ENCODE peak calls at places on chromosomes 1 and 21, in four cellular contexts. Z is fibroblast of lung, F is HCT116, K is K562. T is an unnamed sample. For H3K36me3, the result is how much of the 10 kb centered on the place peaks cover.

GRCh38 chr21:42640486-42640885 is 12.9 kb upstream of the PDE9A start:
- DNase-seq in Z (no peak), F (no peak), K (no peak), T (no peak)

GRCh38 chr1:226034482-226034881 is 28.0 kb upstream of the H3-3A start:
- DNase-seq in Z (peak), F (no peak), K (peak), T (no peak)

GRCh38 chr1:218201004-218201403 is 84.1 kb upstream of the RRP15 start:
- DNase-seq in Z (peak), F (no peak), K (no peak), T (no peak)

GRCh38 chr1:164699815-164700491 is 141.0 kb downstream of the PBX1 start:
- DNase-seq in Z (peak), F (no peak), K (no peak), T (peak)

GRCh38 chr1:76501136-76501535 is 366.1 kb upstream of the ST6GALNAC5 start:
- DNase-seq in Z (no peak), F (no peak), K (no peak), T (peak)

GRCh38 chr1:205664399-205665108 is 15.8 kb downstream of the SLC45A3 start:
- DNase-seq in Z (no peak), F (peak), K (no peak), T (no peak)

GRCh38 chr1:165431079-165431478 is 13.8 kb downstream of the RXRG start:
- DNase-seq in Z (no peak), F (no peak), K (no peak), T (no peak)

GRCh38 chr1:55378582-55378981 is 163.4 kb upstream of the USP24 start:
- DNase-seq in Z (peak), F (peak), K (peak), T (peak)

GRCh38 chr1:165228676-165229075 is 127.8 kb downstream of the LMX1A start:
- DNase-seq in Z (no peak), F (no peak), K (peak), T (peak)

GRCh38 chr1:52907068-52907811 is 14.3 kb downstream of the ECHDC2 start:
- DNase-seq in Z (no peak), F (no peak), K (peak), T (no peak)

GRCh38 chr1:22729400-22729773 is 18.7 kb downstream of the EPHB2 start:
- DNase-seq in Z (no peak), F (no peak), K (no peak), T (no peak)

GRCh38 chr1:22728751-22729399 is 18.2 kb downstream of the EPHB2 start:
- DNase-seq in Z (peak), F (no peak), K (no peak), T (no peak)

GRCh38 chr1:22731924-22732522 is 21.4 kb downstream of the EPHB2 start:
- DNase-seq in Z (peak), F (no peak), K (peak), T (no peak)

GRCh38 chr1:22729921-22730320 is 19.3 kb downstream of the EPHB2 start:
- DNase-seq in Z (no peak), F (no peak), K (no peak), T (no peak)

DNA sequence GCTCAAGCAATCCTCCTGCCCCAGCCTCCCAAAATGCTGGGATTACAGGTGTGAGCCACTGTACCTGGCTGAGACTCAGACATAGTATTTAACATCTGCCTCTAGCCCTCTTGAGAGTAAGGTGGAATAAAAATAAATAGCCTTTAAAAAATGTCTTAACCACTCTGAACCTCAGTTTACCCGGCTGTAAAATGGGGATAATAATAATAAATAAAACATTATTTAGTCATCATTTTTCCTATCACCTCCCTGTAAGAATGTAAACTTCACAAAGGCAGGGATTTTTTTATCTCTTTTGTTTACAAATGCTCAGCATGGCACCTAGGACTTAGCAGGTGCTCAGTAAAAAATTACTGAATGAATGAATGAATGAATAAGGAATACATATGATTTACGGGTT is 17.2 kb downstream of the EPHB2 start:
- DNase-seq in Z (no peak), F (no peak), K (no peak), T (no peak)
- H3K36me3 ChIP-seq in Z (under half), F (under half), K (under half), T (under half)

DNA sequence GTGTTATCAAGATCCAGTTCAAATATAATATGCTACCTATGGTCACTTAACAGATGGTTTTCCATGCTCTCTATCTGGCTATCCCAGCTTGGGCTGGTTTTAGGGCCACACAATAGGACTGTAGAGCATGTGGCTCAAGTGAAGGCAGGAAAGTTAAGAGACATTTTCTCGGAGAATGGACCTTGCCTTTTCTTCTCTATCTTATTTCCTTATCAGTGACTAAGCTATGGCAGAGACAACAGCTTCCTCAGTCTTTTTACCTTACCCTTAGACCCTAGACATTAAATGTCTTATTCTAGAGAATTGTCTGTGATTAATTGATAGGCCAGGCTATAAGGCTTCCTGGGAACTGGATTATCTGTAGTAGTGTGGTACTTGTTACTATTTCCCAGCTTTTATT is 28.1 kb downstream of the CD101 start:
- DNase-seq in Z (no peak), F (no peak), K (no peak), T (no peak)
- TF ChIP-seq EZH2 in Z (no peak), F (no peak), K (no peak), T (no peak)

GRCh38 chr1:35706846-35707245 is 11.8 kb downstream of the C1orf216 start:
- DNase-seq in Z (no peak), F (no peak), K (peak), T (no peak)

GRCh38 chr1:35707253-35708178 is 11.2 kb downstream of the C1orf216 start:
- DNase-seq in Z (no peak), F (no peak), K (peak), T (peak)

GRCh38 chr1:35708179-35708891 is 10.3 kb downstream of the C1orf216 start:
- DNase-seq in Z (no peak), F (no peak), K (peak), T (peak)

DNA sequence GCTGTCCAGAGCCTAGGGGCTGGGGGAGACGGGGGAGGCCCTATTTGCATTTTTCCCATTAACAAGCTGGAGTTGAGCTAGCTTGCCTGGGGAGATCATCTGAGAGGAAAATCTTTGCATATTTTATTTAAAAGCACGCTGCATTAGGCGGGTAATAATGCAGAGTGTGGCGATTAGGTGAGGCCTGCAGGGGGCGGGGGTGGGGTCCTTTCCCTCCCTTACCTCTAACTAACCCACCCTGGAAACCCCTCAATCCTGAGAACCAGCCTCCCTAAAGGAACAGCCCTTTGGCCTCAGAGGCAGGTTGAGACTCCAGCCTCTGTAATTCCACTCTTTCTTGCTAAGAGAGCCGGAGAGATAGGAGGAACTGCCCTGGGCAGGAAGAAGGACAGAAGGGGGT is 16.1 kb downstream of the C1orf216 start:
- DNase-seq in Z (no peak), F (no peak), K (no peak), T (no peak)
- TF ChIP-seq CTCF in Z (no peak), F (no peak), K (no peak), T (peak)

GRCh38 chr1:109327285-109327684 is 20.5 kb upstream of the MYBPHL start:
- DNase-seq in Z (no peak), F (no peak), K (no peak), T (no peak)
- H3K36me3 ChIP-seq in Z (under half), F (under half), K (half or more), T (under half)

DNA sequence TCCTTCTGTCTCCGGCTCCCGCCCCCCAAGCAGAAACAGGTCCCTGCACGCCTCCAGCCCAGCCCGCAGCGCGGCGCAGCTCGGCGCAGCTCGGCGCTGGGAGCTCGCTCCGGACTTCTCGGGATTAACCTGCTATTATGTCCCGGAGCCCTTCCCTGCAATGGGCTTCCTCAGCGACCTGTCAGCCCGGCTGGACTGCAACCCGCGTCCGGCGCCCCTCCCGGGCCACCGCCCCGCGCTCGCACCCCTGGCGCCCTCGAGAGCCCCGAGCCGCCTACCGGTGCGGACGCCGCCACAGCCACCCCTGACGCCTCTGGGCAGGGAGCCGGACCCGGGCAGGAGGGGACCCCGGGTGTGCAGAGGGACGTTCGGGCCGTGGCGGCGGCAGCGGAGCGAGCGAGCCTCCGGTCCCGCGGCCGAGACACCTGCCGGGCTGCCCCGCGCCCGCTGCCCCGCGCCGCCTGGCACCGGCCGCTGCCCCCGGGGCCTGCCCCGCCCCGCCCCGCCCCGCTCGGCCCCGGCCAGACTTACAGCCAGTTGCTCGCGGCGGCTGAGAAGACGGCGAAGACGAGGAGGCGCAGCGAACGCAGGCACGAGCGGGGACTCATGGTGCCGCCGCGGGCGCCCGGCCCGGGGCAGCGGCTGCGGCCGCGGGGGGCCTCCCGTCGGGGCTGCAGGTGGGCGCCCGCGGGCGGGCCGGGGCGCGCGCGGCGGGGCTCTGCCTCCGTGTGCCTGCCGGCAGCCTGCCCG is 407 bp downstream of the WNT4 start:
- DNase-seq in Z (no peak), F (no peak), K (peak), T (no peak)
- TF ChIP-seq EZH2 in Z (no peak), F (no peak), K (no peak), T (peak)

GRCh38 chr21:14376854-14377253 is 6.1 kb downstream of the HSPA13 start:
- DNase-seq in Z (no peak), F (no peak), K (no peak), T (peak)
- TF ChIP-seq CTCF in Z (no peak), F (peak), K (peak), T (peak)

DNA sequence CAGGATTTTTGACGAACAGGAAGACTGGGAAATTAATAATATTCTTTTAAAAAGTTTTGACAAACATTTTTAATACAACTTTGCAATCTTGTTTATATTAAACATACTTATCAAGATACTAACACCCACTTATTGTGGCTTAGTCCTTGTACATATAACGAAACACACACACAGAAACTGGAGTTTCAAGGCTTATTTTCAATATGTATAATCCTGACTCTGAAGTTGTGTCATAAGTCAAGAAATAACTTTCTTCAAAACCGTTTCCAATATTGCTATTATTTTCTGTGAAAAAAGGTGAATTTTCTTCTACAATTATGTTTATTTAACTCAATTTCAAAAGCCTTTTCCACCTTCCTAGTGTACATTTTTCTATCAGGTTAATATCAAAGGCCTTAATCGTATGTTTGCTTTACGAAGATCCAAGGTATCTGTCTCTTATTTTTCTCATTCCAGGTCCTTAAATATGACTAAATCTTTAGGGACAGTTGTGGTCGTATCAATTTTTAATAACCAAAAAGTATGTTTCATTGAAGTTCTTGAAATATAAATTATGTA is 1.8 kb downstream of the CDKN2C start:
- DNase-seq in Z (peak), F (no peak), K (no peak), T (no peak)
- H3K36me3 ChIP-seq in Z (under half), F (under half), K (under half), T (under half)

T was measured in A673.